ENCODE peak calls at places on chromosomes 3 and 15, in ten cellular contexts. One of them, this sample, is unnamed.

GRCh38 chr3:120498947-120499346 is 48.2 kb upstream of the FSTL1 start:
- DNase-seq in GM06990: no peak
- DNase-seq in Panc1: no peak
- DNase-seq in SK-N-SH: no peak
- DNase-seq in cardiac muscle cell: peak; percentile 42
- DNase-seq in choroid plexus epithelial cell: peak; percentile 99
- DNase-seq in body of pancreas: peak; percentile 38
- DNase-seq in tibial artery: peak; percentile 44
- DNase-seq in heart left ventricle: no peak
- DNase-seq in Peyer's patch: no peak
- DNase-seq in this sample: peak; percentile 99

GRCh38 chr3:52792413-52792812 is 2.2 kb upstream of the ITIH3 start:
- DNase-seq in heart left ventricle: peak; percentile 33
- DNase-seq in body of pancreas: no peak
- DNase-seq in GM06990: no peak
- DNase-seq in Peyer's patch: no peak
- DNase-seq in tibial artery: no peak
- DNase-seq in Panc1: no peak
- DNase-seq in choroid plexus epithelial cell: no peak
- DNase-seq in SK-N-SH: no peak
- DNase-seq in cardiac muscle cell: peak; percentile 15
- DNase-seq in this sample: no peak

GRCh38 chr15:80339601-80340000 is 64.6 kb upstream of the ARNT2 start:
- DNase-seq in body of pancreas: no peak
- DNase-seq in tibial artery: no peak
- DNase-seq in Peyer's patch: no peak
- DNase-seq in GM06990: no peak
- DNase-seq in Panc1: no peak
- DNase-seq in heart left ventricle: no peak
- DNase-seq in choroid plexus epithelial cell: no peak
- DNase-seq in cardiac muscle cell: no peak
- DNase-seq in SK-N-SH: no peak
- DNase-seq in this sample: no peak

GRCh38 chr3:142226474-142226873 is 1.1 kb upstream of the GK5 start:
- DNase-seq in Panc1: no peak
- DNase-seq in Peyer's patch: no peak
- DNase-seq in choroid plexus epithelial cell: peak; percentile 32
- DNase-seq in GM06990: no peak
- DNase-seq in cardiac muscle cell: no peak
- DNase-seq in heart left ventricle: no peak
- DNase-seq in SK-N-SH: no peak
- DNase-seq in body of pancreas: no peak
- DNase-seq in tibial artery: no peak
- DNase-seq in this sample: no peak

GRCh38 chr3:151918253-151919029 is 45.0 kb downstream of the SUCNR1 start:
- DNase-seq in cardiac muscle cell: peak; percentile 50
- DNase-seq in tibial artery: no peak
- DNase-seq in Peyer's patch: no peak
- DNase-seq in SK-N-SH: peak; percentile 12
- DNase-seq in Panc1: peak; percentile 56
- DNase-seq in heart left ventricle: no peak
- DNase-seq in choroid plexus epithelial cell: peak; percentile 87
- DNase-seq in body of pancreas: no peak
- DNase-seq in GM06990: peak; percentile 25
- DNase-seq in this sample: no peak

GRCh38 chr3:175258763-175259162 is 399.6 kb downstream of the NAALADL2 start:
- DNase-seq in tibial artery: no peak
- DNase-seq in choroid plexus epithelial cell: peak; percentile 48
- DNase-seq in GM06990: no peak
- DNase-seq in cardiac muscle cell: no peak
- DNase-seq in SK-N-SH: no peak
- DNase-seq in Panc1: no peak
- DNase-seq in Peyer's patch: no peak
- DNase-seq in heart left ventricle: no peak
- DNase-seq in body of pancreas: peak; percentile 10
- DNase-seq in this sample: no peak

GRCh38 chr3:86948840-86949239 is 42.1 kb downstream of the VGLL3 start:
- DNase-seq in Panc1: no peak
- DNase-seq in body of pancreas: no peak
- DNase-seq in Peyer's patch: no peak
- DNase-seq in choroid plexus epithelial cell: peak; percentile 94
- DNase-seq in SK-N-SH: no peak
- DNase-seq in GM06990: no peak
- DNase-seq in heart left ventricle: no peak
- DNase-seq in tibial artery: no peak
- DNase-seq in cardiac muscle cell: no peak
- DNase-seq in this sample: no peak

GRCh38 chr3:21573291-21573690 is 177.7 kb downstream of the ZNF385D start:
- DNase-seq in Panc1: no peak
- DNase-seq in body of pancreas: no peak
- DNase-seq in tibial artery: no peak
- DNase-seq in SK-N-SH: no peak
- DNase-seq in Peyer's patch: no peak
- DNase-seq in heart left ventricle: no peak
- DNase-seq in choroid plexus epithelial cell: peak; percentile 5
- DNase-seq in cardiac muscle cell: no peak
- DNase-seq in GM06990: no peak
- DNase-seq in this sample: no peak

GRCh38 chr15:60519218-60519617 is 40.3 kb upstream of the ICE2 start:
- DNase-seq in choroid plexus epithelial cell: peak; percentile 32
- DNase-seq in GM06990: no peak
- DNase-seq in cardiac muscle cell: no peak
- DNase-seq in Panc1: no peak
- DNase-seq in heart left ventricle: no peak
- DNase-seq in SK-N-SH: no peak
- DNase-seq in body of pancreas: no peak
- DNase-seq in Peyer's patch: no peak
- DNase-seq in tibial artery: no peak
- DNase-seq in this sample: no peak
- H3K4me3 ChIP-seq in choroid plexus epithelial cell: no peak overlapping the region
- H3K4me3 ChIP-seq in GM06990: no peak overlapping the region
- H3K4me3 ChIP-seq in cardiac muscle cell: no peak overlapping the region
- H3K4me3 ChIP-seq in Panc1: no peak overlapping the region
- H3K4me3 ChIP-seq in heart left ventricle: no peak overlapping the region
- H3K4me3 ChIP-seq in SK-N-SH: no peak overlapping the region
- H3K4me3 ChIP-seq in body of pancreas: no peak overlapping the region
- H3K4me3 ChIP-seq in Peyer's patch: no peak overlapping the region
- H3K4me3 ChIP-seq in tibial artery: no peak overlapping the region
- H3K4me3 ChIP-seq in this sample: no peak overlapping the region

GRCh38 chr3:171451915-171452707 is 8.1 kb downstream of the TNIK start:
- DNase-seq in heart left ventricle: no peak
- DNase-seq in choroid plexus epithelial cell: no peak
- DNase-seq in cardiac muscle cell: no peak
- DNase-seq in Peyer's patch: no peak
- DNase-seq in GM06990: no peak
- DNase-seq in body of pancreas: no peak
- DNase-seq in Panc1: no peak
- DNase-seq in SK-N-SH: no peak
- DNase-seq in tibial artery: no peak
- DNase-seq in this sample: no peak

GRCh38 chr3:171455603-171456550 is 4.3 kb downstream of the TNIK start:
- DNase-seq in cardiac muscle cell: no peak
- DNase-seq in Panc1: no peak
- DNase-seq in Peyer's patch: no peak
- DNase-seq in heart left ventricle: no peak
- DNase-seq in GM06990: no peak
- DNase-seq in choroid plexus epithelial cell: no peak
- DNase-seq in SK-N-SH: no peak
- DNase-seq in tibial artery: no peak
- DNase-seq in body of pancreas: peak; percentile 54
- DNase-seq in this sample: no peak

GRCh38 chr3:171454026-171454425 is 6.2 kb downstream of the TNIK start:
- DNase-seq in Peyer's patch: peak; percentile 68
- DNase-seq in tibial artery: no peak
- DNase-seq in cardiac muscle cell: no peak
- DNase-seq in Panc1: no peak
- DNase-seq in SK-N-SH: peak; percentile 27
- DNase-seq in choroid plexus epithelial cell: no peak
- DNase-seq in body of pancreas: no peak
- DNase-seq in heart left ventricle: no peak
- DNase-seq in GM06990: no peak
- DNase-seq in this sample: no peak

GRCh38 chr3:171456765-171457164 is 3.4 kb downstream of the TNIK start:
- DNase-seq in body of pancreas: no peak
- DNase-seq in choroid plexus epithelial cell: no peak
- DNase-seq in cardiac muscle cell: no peak
- DNase-seq in heart left ventricle: no peak
- DNase-seq in tibial artery: no peak
- DNase-seq in Peyer's patch: no peak
- DNase-seq in SK-N-SH: no peak
- DNase-seq in GM06990: no peak
- DNase-seq in Panc1: no peak
- DNase-seq in this sample: no peak

GRCh38 chr3:171453175-171453868 is 6.9 kb downstream of the TNIK start:
- DNase-seq in Panc1: no peak
- DNase-seq in heart left ventricle: no peak
- DNase-seq in SK-N-SH: no peak
- DNase-seq in tibial artery: no peak
- DNase-seq in choroid plexus epithelial cell: peak; percentile 59
- DNase-seq in GM06990: no peak
- DNase-seq in cardiac muscle cell: peak; percentile 67
- DNase-seq in body of pancreas: no peak
- DNase-seq in Peyer's patch: no peak
- DNase-seq in this sample: no peak
- TF ChIP-seq CTCF in Panc1: peak; percentile 70
- TF ChIP-seq CTCF in heart left ventricle: peak; percentile 20
- TF ChIP-seq CTCF in SK-N-SH: peak; percentile 49
- TF ChIP-seq CTCF in tibial artery: no peak
- TF ChIP-seq CTCF in choroid plexus epithelial cell: peak; percentile 60
- TF ChIP-seq CTCF in GM06990: peak; percentile 37
- TF ChIP-seq CTCF in cardiac muscle cell: peak; percentile 41
- TF ChIP-seq CTCF in body of pancreas: no peak
- TF ChIP-seq CTCF in Peyer's patch: no peak
- TF ChIP-seq CTCF in this sample: no peak

DNA sequence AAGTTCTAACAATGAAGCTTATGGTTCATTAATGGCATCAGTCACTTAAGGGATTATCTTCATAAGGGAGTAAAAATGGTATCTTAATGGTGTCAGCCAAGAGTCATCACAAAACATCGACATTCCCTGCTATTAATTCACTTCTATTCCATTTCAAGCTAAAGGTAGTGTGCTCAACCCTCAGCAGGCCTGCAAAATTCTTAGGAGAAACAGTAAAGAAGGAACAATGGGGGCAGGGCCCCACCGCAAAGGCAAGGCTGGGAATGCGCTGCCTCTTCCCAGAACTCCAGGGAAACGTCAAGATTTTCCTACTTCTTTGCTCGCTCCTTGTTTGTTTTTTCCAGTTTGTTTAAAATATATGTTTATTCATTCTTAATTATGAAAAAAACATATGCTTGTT is 187.3 kb upstream of the TSC22D2 start:
- DNase-seq in heart left ventricle: no peak
- DNase-seq in choroid plexus epithelial cell: no peak
- DNase-seq in SK-N-SH: peak; percentile 17
- DNase-seq in GM06990: no peak
- DNase-seq in Panc1: no peak
- DNase-seq in cardiac muscle cell: no peak
- DNase-seq in body of pancreas: no peak
- DNase-seq in tibial artery: no peak
- DNase-seq in Peyer's patch: no peak
- DNase-seq in this sample: no peak
- H3K4me3 ChIP-seq in heart left ventricle: peak overlapping the region; percentile 36
- H3K4me3 ChIP-seq in choroid plexus epithelial cell: peak overlapping the region; percentile 51
- H3K4me3 ChIP-seq in SK-N-SH: peak overlapping the region; percentile 29
- H3K4me3 ChIP-seq in GM06990: no peak overlapping the region
- H3K4me3 ChIP-seq in Panc1: peak overlapping the region; percentile 40
- H3K4me3 ChIP-seq in cardiac muscle cell: peak overlapping the region; percentile 17
- H3K4me3 ChIP-seq in body of pancreas: no peak overlapping the region
- H3K4me3 ChIP-seq in tibial artery: peak overlapping the region; percentile 38
- H3K4me3 ChIP-seq in Peyer's patch: no peak overlapping the region
- H3K4me3 ChIP-seq in this sample: peak overlapping the region; percentile 45

GRCh38 chr3:16516695-16517481 is 3.4 kb upstream of the RFTN1 start:
- DNase-seq in cardiac muscle cell: peak; percentile 73
- DNase-seq in heart left ventricle: no peak
- DNase-seq in GM06990: peak; percentile 76
- DNase-seq in Panc1: no peak
- DNase-seq in SK-N-SH: peak; percentile 58
- DNase-seq in tibial artery: no peak
- DNase-seq in choroid plexus epithelial cell: peak; percentile 76
- DNase-seq in body of pancreas: no peak
- DNase-seq in Peyer's patch: no peak
- DNase-seq in this sample: no peak
- TF ChIP-seq CTCF in cardiac muscle cell: peak; percentile 78
- TF ChIP-seq CTCF in heart left ventricle: peak; percentile 61
- TF ChIP-seq CTCF in GM06990: no peak
- TF ChIP-seq CTCF in Panc1: peak; percentile 43
- TF ChIP-seq CTCF in SK-N-SH: peak; percentile 67
- TF ChIP-seq CTCF in tibial artery: peak; percentile 40
- TF ChIP-seq CTCF in choroid plexus epithelial cell: peak; percentile 76
- TF ChIP-seq CTCF in body of pancreas: peak; percentile 38
- TF ChIP-seq CTCF in Peyer's patch: peak; percentile 40
- TF ChIP-seq CTCF in this sample: peak; percentile 80

DNA sequence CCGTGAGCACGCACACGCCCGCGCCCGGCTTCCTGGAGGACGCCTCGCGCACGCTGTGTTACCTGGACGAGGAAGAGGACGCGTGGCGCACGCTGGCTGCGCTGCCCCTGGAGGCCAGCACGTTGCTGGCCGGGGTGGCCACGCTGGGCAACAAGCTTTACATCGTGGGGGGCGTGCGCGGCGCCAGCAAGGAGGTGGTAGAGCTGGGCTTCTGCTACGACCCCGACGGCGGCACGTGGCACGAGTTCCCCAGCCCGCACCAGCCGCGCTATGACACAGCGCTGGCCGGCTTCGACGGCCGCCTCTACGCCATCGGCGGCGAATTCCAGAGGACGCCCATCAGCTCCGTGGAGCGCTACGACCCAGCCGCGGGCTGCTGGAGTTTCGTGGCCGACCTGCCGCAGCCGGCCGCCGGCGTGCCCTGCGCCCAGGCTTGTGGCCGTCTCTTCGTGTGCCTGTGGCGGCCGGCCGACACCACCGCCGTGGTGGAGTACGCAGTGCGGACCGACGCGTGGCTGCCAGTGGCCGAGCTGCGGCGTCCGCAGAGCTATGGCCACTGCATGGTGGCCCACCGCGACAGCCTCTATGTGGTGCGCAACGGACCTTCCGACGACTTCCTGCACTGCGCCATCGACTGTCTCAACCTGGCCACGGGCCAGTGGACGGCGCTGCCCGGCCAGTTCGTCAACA is 890 bp downstream of the KBTBD13 start:
- DNase-seq in cardiac muscle cell: no peak
- DNase-seq in body of pancreas: no peak
- DNase-seq in tibial artery: no peak
- DNase-seq in SK-N-SH: no peak
- DNase-seq in GM06990: no peak
- DNase-seq in Panc1: no peak
- DNase-seq in heart left ventricle: peak; percentile 51
- DNase-seq in choroid plexus epithelial cell: no peak
- DNase-seq in Peyer's patch: no peak
- DNase-seq in this sample: no peak
- H3K4me3 ChIP-seq in cardiac muscle cell: no peak overlapping the region
- H3K4me3 ChIP-seq in body of pancreas: no peak overlapping the region
- H3K4me3 ChIP-seq in tibial artery: no peak overlapping the region
- H3K4me3 ChIP-seq in SK-N-SH: no peak overlapping the region
- H3K4me3 ChIP-seq in GM06990: no peak overlapping the region
- H3K4me3 ChIP-seq in Panc1: no peak overlapping the region
- H3K4me3 ChIP-seq in heart left ventricle: no peak overlapping the region
- H3K4me3 ChIP-seq in choroid plexus epithelial cell: no peak overlapping the region
- H3K4me3 ChIP-seq in Peyer's patch: peak overlapping the region; percentile 11
- H3K4me3 ChIP-seq in this sample: no peak overlapping the region

This sample was measured in AG04449.